ENCODE peak calls at places on chromosomes 3 and 15, in five cellular contexts. Q, S, W, A and F are unnamed samples.

GRCh38 chr15:90552162-90552928 is 22.6 kb downstream of the CRTC3 start:
- DNase-seq in Q (no peak), A (peak; percentile 58), W (no peak), S (no peak), F (no peak)

GRCh38 chr3:114155370-114155821 is 23.5 kb downstream of the DRD3 start:
- DNase-seq in Q (peak; percentile 28), S (peak; percentile 9), W (peak; percentile 61), A (no peak), F (no peak)

GRCh38 chr3:101928890-101929289 is 79.6 kb downstream of the NFKBIZ start:
- DNase-seq in S (no peak), A (no peak), W (peak; percentile 51), Q (no peak), F (no peak)

GRCh38 chr15:56989411-56989924 is 71.0 kb downstream of the TCF12 start:
- DNase-seq in S (no peak), Q (no peak), W (peak; percentile 37), A (no peak), F (no peak)

GRCh38 chr3:37453393-37454391 is 279.3 kb upstream of the LRRFIP2 start:
- DNase-seq in W (no peak), A (peak; percentile 78), S (peak; percentile 40), Q (peak; percentile 37), F (peak; percentile 41)

GRCh38 chr15:69468241-69469121 is 15.9 kb downstream of the RPLP1 start:
- DNase-seq in Q (peak; percentile 51), S (peak; percentile 61), A (no peak), W (no peak), F (peak; percentile 76)

GRCh38 chr3:32216172-32216783 is 22.2 kb upstream of the CMTM8 start:
- DNase-seq in A (no peak), W (peak; percentile 65), S (peak; percentile 48), Q (peak; percentile 68), F (peak; percentile 46)

GRCh38 chr3:186021673-186022362 is 84.0 kb upstream of the TRA2B start:
- DNase-seq in S (no peak), W (peak; percentile 8), A (peak; percentile 52), Q (no peak), F (no peak)

GRCh38 chr3:26058774-26059455 is 269.0 kb downstream of the OXSM start:
- DNase-seq in W (no peak), S (no peak), A (no peak), Q (no peak), F (no peak)

GRCh38 chr15:64279131-64279530 is 76.8 kb downstream of the CSNK1G1 start:
- DNase-seq in Q (no peak), W (no peak), S (no peak), A (no peak), F (no peak)

GRCh38 chr15:50051811-50052419 is 67.1 kb downstream of the ATP8B4 start:
- DNase-seq in W (peak; percentile 87), A (no peak), S (peak; percentile 43), Q (peak; percentile 61), F (no peak)
- TF ChIP-seq CTCF in W (peak; percentile 97), A (peak; percentile 28), S (peak; percentile 43), Q (peak; percentile 44), F (no peak)

GRCh38 chr3:64235605-64236004 is 10.3 kb upstream of the PRICKLE2 start:
- DNase-seq in Q (no peak), W (no peak), A (no peak), S (no peak), F (no peak)
- H3K4me1 ChIP-seq in Q (no peaks in the 10 kb centered on the region), W (peaks cover 25% of the 10 kb centered on the region), A (no peaks in the 10 kb centered on the region), S (no peaks in the 10 kb centered on the region), F (peaks cover 13% of the 10 kb centered on the region)

GRCh38 chr3:66500575-66501482 is at the start of gene LRIG1:
- DNase-seq in W (peak; percentile 95), Q (peak; percentile 100), A (peak; percentile 100), S (peak; percentile 100), F (peak; percentile 100)
- TF ChIP-seq CTCF in W (no peak), Q (peak; percentile 18), A (peak; percentile 20), S (peak; percentile 48), F (no peak)

GRCh38 chr3:28544236-28544635 is 195.6 kb upstream of the AZI2 start:
- DNase-seq in S (no peak), A (no peak), W (no peak), Q (no peak), F (no peak)

GRCh38 chr3:28544831-28545230 is 196.2 kb upstream of the AZI2 start:
- DNase-seq in S (no peak), Q (no peak), A (no peak), W (no peak), F (no peak)

GRCh38 chr3:28542351-28542750 is 193.7 kb upstream of the AZI2 start:
- DNase-seq in Q (no peak), W (no peak), A (no peak), S (no peak), F (no peak)
- H3K4me1 ChIP-seq in Q (no peaks in the 10 kb centered on the region), W (no peaks in the 10 kb centered on the region), A (no peaks in the 10 kb centered on the region), S (no peaks in the 10 kb centered on the region), F (no peaks in the 10 kb centered on the region)

DNA sequence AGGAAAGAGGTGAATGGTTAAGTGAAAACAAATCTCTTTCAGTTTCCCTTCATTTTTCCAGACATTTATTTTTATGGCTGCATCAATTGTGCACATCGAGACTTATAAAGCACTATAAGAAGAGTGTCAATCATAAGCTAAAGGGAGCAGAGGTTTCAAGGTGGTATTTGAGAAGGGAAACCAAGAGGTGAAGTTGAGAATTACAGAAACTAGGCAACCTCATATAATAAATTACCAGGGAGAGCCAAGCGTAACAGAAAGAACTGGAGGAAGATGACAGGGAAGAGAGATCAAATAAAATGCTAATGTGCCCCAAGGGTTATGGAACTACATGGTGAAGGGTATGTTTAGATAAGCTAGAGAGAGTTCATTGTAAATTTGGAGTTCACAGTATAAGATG is 6.3 kb upstream of the CCDC54 start:
- DNase-seq in A (no peak), S (no peak), Q (no peak), W (no peak), F (no peak)
- TF ChIP-seq CTCF in A (no peak), S (no peak), Q (no peak), W (no peak), F (no peak)